ENCODE peak calls at places on chromosomes 6 and 20, in four cellular contexts. C is upper lobe of left lung, V is tibial artery, P is fibroblast of lung. W is an unnamed sample.

GRCh38 chr6:132209351-132209750 is 191.9 kb downstream of the MOXD1 start:
- DNase-seq in C (peak), V (no peak), P (no peak), W (peak)

GRCh38 chr6:151284012-151284411 is 44.2 kb downstream of the AKAP12 start:
- DNase-seq in C (no peak), V (no peak), P (no peak), W (no peak)

GRCh38 chr20:35267092-35267491 is 10.8 kb downstream of the MMP24OS start:
- DNase-seq in C (peak), V (no peak), P (no peak), W (no peak)

GRCh38 chr6:13615802-13616140 is 636 bp downstream of the NOL7 start:
- DNase-seq in C (peak), V (peak), P (peak), W (no peak)

GRCh38 chr6:105898286-105898685 is 187.8 kb upstream of the PRDM1 start:
- DNase-seq in C (no peak), V (no peak), P (peak), W (peak)

GRCh38 chr6:44977406-44977740 is 350.8 kb upstream of the RUNX2 start:
- DNase-seq in C (no peak), V (no peak), P (no peak), W (no peak)

GRCh38 chr6:147214248-147215227 is 10.3 kb downstream of the STXBP5 start:
- DNase-seq in C (no peak), V (no peak), P (no peak), W (no peak)

GRCh38 chr6:68680244-68680643 is 45.2 kb downstream of the ADGRB3 start:
- DNase-seq in C (no peak), V (no peak), P (no peak), W (no peak)

GRCh38 chr6:132961122-132961521 is 146.8 kb downstream of the RPS12 start:
- DNase-seq in C (no peak), V (no peak), P (peak), W (peak)

GRCh38 chr6:139594333-139594965 is 220.0 kb upstream of the CITED2 start:
- DNase-seq in C (no peak), V (no peak), P (no peak), W (no peak)

GRCh38 chr6:137631323-137631722 is 137.1 kb upstream of the OLIG3 start:
- DNase-seq in C (no peak), V (no peak), P (no peak), W (no peak)

GRCh38 chr6:22248513-22249308 is 48.1 kb downstream of the PRL start:
- DNase-seq in C (no peak), V (no peak), P (peak), W (no peak)

GRCh38 chr6:72522735-72523141 is 99.1 kb upstream of the KCNQ5 start:
- DNase-seq in C (no peak), V (no peak), P (no peak), W (no peak)
- TF ChIP-seq CTCF in C (no peak), V (no peak), P (peak), W (peak)

DNA sequence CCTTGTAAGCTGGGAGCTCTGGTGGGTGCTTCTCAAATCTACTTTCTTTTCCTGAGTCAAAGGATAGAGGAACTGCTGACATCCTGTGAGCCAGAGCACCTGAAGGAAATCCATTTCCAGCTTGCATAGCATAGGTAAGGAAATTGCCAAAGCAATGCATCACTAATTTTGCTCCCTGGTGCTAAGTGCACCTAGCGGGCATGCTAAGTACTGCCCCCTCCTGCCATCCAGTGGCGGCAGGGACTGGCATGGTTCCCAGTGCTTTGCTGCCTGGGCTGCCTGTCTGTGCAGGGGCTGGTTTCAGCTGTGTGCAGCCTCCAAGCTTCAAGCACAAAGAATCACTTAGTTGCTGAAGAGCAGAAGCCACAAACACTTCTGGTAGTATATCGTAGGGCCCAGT is 63.9 kb downstream of the FARS2 start:
- DNase-seq in C (no peak), V (no peak), P (no peak), W (no peak)
- TF ChIP-seq CTCF in C (no peak), V (no peak), P (no peak), W (no peak)

DNA sequence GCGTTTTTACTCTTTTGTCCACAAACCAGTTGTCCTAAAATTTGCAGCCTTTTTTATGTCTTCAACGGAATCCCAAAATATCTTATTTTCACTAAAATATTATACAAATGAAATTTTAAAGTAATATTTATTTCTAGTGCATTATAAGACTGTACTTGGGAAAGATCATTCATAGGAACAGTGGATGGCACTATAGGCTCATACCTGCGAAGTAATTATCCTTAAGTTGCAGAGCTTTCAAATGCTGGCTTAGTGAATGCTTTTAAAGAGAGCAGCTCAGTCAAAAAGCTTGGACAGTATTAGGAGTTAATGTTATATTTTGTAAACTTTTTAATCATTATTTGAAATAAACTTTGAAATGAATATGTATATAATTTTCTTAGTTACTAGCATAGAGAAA is 254.9 kb downstream of the CDKAL1 start:
- DNase-seq in C (no peak), V (no peak), P (peak), W (no peak)
- TF ChIP-seq CTCF in C (no peak), V (no peak), P (no peak), W (peak)

GRCh38 chr6:70162972-70163371 is 139.9 kb downstream of the COL9A1 start:
- DNase-seq in C (no peak), V (no peak), P (no peak), W (no peak)

GRCh38 chr6:70163795-70164194 is 139.1 kb downstream of the COL9A1 start:
- DNase-seq in C (no peak), V (no peak), P (no peak), W (no peak)

GRCh38 chr6:70172252-70172651 is 130.6 kb downstream of the COL9A1 start:
- DNase-seq in C (no peak), V (no peak), P (no peak), W (no peak)

GRCh38 chr6:70164556-70164955 is 138.3 kb downstream of the COL9A1 start:
- DNase-seq in C (no peak), V (no peak), P (no peak), W (no peak)

DNA sequence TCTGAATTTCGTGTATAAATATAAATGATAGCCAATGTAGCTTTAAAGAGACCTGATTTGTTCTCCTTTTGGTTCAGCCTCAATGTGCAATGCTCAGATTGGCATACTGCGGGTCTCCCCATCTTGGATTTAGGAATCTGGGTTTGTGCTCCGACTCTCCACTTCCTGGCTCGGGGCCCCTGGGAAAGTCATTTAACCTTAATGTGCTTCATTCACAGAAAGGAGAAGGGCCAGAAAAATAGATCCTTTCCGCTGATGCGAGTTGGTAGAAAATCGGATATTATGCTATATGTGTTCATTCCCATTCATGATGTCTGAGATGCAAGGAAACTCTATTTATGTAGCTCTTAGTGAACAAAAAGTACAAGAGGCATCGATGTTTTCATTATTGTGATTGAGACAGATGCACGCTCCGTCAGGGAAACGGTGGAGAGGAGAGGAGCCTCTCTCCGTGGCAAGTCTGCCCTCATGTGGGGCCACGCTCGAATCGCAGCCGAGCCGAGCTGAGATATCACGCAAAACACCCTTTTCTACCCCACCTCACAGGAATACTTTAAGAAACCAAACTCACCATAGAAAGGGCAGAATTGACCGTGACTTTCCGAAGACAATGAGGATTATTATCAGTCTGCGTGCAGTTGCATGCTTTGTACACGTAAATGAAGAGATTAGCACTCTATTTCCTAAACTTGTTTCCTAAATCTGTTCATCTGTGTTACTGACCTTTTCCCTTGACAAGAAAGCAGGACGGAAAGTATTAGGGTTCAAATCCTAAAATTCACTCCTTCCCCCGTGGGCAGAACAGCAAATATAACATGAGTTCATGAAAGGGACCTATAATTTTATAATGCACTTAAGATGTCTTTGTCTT is 136.6 kb downstream of the COL9A1 start:
- DNase-seq in C (peak), V (no peak), P (peak), W (peak)
- TF ChIP-seq CTCF in C (peak), V (peak), P (peak), W (peak)

W was measured in HFFc6.